ENCODE peak calls at places on chromosomes 7 and 10, in five cellular contexts. One of them, this sample, is unnamed.

GRCh38 chr10:132094581-132095234 is 29.0 kb downstream of the JAKMIP3 start:
- DNase-seq in activated CD4-positive, alpha-beta T cell treated with anti-CD3 and anti-CD28 coated beads for 24 hours: no peak
- DNase-seq in Calu3: peak
- DNase-seq in WERI-Rb-1: no peak
- DNase-seq in lung: no peak
- DNase-seq in this sample: no peak

GRCh38 chr7:131329176-131329570 is 1.5 kb downstream of the MKLN1 start:
- DNase-seq in activated CD4-positive, alpha-beta T cell treated with anti-CD3 and anti-CD28 coated beads for 24 hours: no peak
- DNase-seq in WERI-Rb-1: no peak
- DNase-seq in lung: no peak
- DNase-seq in Calu3: no peak
- DNase-seq in this sample: no peak

GRCh38 chr10:28179490-28180099 is 123.3 kb downstream of the MPP7 start:
- DNase-seq in activated CD4-positive, alpha-beta T cell treated with anti-CD3 and anti-CD28 coated beads for 24 hours: no peak
- DNase-seq in lung: no peak
- DNase-seq in WERI-Rb-1: peak
- DNase-seq in Calu3: peak
- DNase-seq in this sample: no peak

GRCh38 chr7:75989084-75989725 is 5.2 kb downstream of the TMEM120A start:
- DNase-seq in Calu3: no peak
- DNase-seq in activated CD4-positive, alpha-beta T cell treated with anti-CD3 and anti-CD28 coated beads for 24 hours: no peak
- DNase-seq in WERI-Rb-1: no peak
- DNase-seq in lung: no peak
- DNase-seq in this sample: no peak

GRCh38 chr7:44484482-44485313 is 5.8 kb downstream of the NUDCD3 start:
- DNase-seq in lung: no peak
- DNase-seq in activated CD4-positive, alpha-beta T cell treated with anti-CD3 and anti-CD28 coated beads for 24 hours: no peak
- DNase-seq in Calu3: no peak
- DNase-seq in WERI-Rb-1: no peak
- DNase-seq in this sample: no peak

GRCh38 chr7:47049234-47049774 is 532.6 kb downstream of the TNS3 start:
- DNase-seq in lung: no peak
- DNase-seq in WERI-Rb-1: no peak
- DNase-seq in activated CD4-positive, alpha-beta T cell treated with anti-CD3 and anti-CD28 coated beads for 24 hours: no peak
- DNase-seq in Calu3: no peak
- DNase-seq in this sample: no peak

GRCh38 chr7:47190462-47190861 is 391.4 kb downstream of the TNS3 start:
- DNase-seq in WERI-Rb-1: peak
- DNase-seq in lung: no peak
- DNase-seq in activated CD4-positive, alpha-beta T cell treated with anti-CD3 and anti-CD28 coated beads for 24 hours: no peak
- DNase-seq in Calu3: no peak
- DNase-seq in this sample: no peak

GRCh38 chr10:22816298-22816653 is 101.9 kb upstream of the PIP4K2A start:
- DNase-seq in Calu3: peak
- DNase-seq in lung: no peak
- DNase-seq in WERI-Rb-1: no peak
- DNase-seq in activated CD4-positive, alpha-beta T cell treated with anti-CD3 and anti-CD28 coated beads for 24 hours: no peak
- DNase-seq in this sample: no peak

GRCh38 chr7:90920336-90920735 is 324.2 kb downstream of the CDK14 start:
- DNase-seq in Calu3: no peak
- DNase-seq in WERI-Rb-1: no peak
- DNase-seq in lung: no peak
- DNase-seq in activated CD4-positive, alpha-beta T cell treated with anti-CD3 and anti-CD28 coated beads for 24 hours: no peak
- DNase-seq in this sample: no peak

GRCh38 chr7:27154901-27155815 is 1.3 kb downstream of the HOXA7 start:
- DNase-seq in Calu3: no peak
- DNase-seq in lung: no peak
- DNase-seq in WERI-Rb-1: peak
- DNase-seq in activated CD4-positive, alpha-beta T cell treated with anti-CD3 and anti-CD28 coated beads for 24 hours: no peak
- DNase-seq in this sample: no peak

GRCh38 chr7:7639847-7640220 is 718 bp upstream of the UMAD1 start:
- DNase-seq in activated CD4-positive, alpha-beta T cell treated with anti-CD3 and anti-CD28 coated beads for 24 hours: peak
- DNase-seq in WERI-Rb-1: no peak
- DNase-seq in Calu3: peak
- DNase-seq in lung: no peak
- DNase-seq in this sample: no peak